ENCODE peak calls at places on chromosomes 11 and 22, in six cellular contexts. Y is HAP-1; G is small intestine; W is cardiac muscle cell; B is CD8-positive, alpha-beta memory T cell; V is GM23338. M is an unnamed sample. For H3K4me1, the result is how much of the 10 kb centered on the place peaks cover.

GRCh38 chr22:42758929-42759629 is 38.4 kb upstream of the A4GALT start:
- DNase-seq in V (peak), G (no peak), B (no peak), Y (no peak), W (no peak), M (no peak)

GRCh38 chr11:68692881-68693483 is 8.6 kb downstream of the GAL start:
- DNase-seq in V (no peak), W (peak), Y (peak), G (no peak), B (no peak), M (no peak)

GRCh38 chr11:128766687-128767086 is 72.8 kb downstream of the FLI1 start:
- DNase-seq in B (no peak), Y (no peak), G (no peak), V (no peak), W (no peak), M (no peak)

GRCh38 chr11:115501504-115501894 is 2.7 kb downstream of the CADM1 start:
- DNase-seq in B (no peak), Y (no peak), G (no peak), V (no peak), W (no peak), M (no peak)

GRCh38 chr11:44702897-44703296 is 23.9 kb upstream of the TSPAN18 start:
- DNase-seq in Y (no peak), G (no peak), W (no peak), V (no peak), B (no peak), M (no peak)

GRCh38 chr22:23804781-23805291 is 18.1 kb downstream of the SMARCB1 start:
- DNase-seq in W (no peak), G (no peak), B (no peak), Y (no peak), V (no peak), M (no peak)

GRCh38 chr11:3123761-3124733 is 41.1 kb downstream of the OSBPL5 start:
- DNase-seq in V (no peak), W (no peak), B (no peak), Y (no peak), G (peak), M (no peak)

GRCh38 chr11:105181100-105181499 is 41.5 kb upstream of the CARD18 start:
- DNase-seq in Y (no peak), G (peak), B (no peak), W (peak), V (no peak), M (peak)

GRCh38 chr22:22692707-22693530 is 48.5 kb downstream of the GGTLC2 start:
- DNase-seq in Y (peak), W (no peak), V (peak), B (peak), G (peak), M (peak)

GRCh38 chr11:62124186-62125113 is 639 bp downstream of the INCENP start:
- DNase-seq in B (no peak), V (peak), G (peak), Y (peak), W (peak), M (peak)

GRCh38 chr11:118263694-118264567 is at the start of gene MPZL2:
- DNase-seq in V (peak), B (no peak), Y (peak), G (peak), W (peak), M (no peak)

GRCh38 chr11:70415176-70415575 is 16.8 kb downstream of the CTTN start:
- DNase-seq in W (no peak), V (no peak), Y (no peak), B (no peak), G (no peak), M (no peak)

GRCh38 chr11:58573451-58574104 is 2.1 kb downstream of the LPXN start:
- DNase-seq in G (no peak), W (peak), Y (no peak), V (no peak), B (peak), M (no peak)

GRCh38 chr11:640021-640706 is 3.1 kb downstream of the DRD4 start:
- DNase-seq in B (no peak), Y (no peak), V (peak), G (no peak), W (no peak), M (no peak)

GRCh38 chr11:76074178-76075112 is 131.9 kb downstream of the WNT11 start:
- DNase-seq in W (no peak), V (no peak), Y (no peak), G (no peak), B (no peak), M (peak)

GRCh38 chr11:111148953-111149352 is 96.6 kb upstream of the POU2AF2 start:
- DNase-seq in W (no peak), V (no peak), B (no peak), Y (no peak), G (no peak), M (no peak)

GRCh38 chr11:65442952-65443351 is 20.4 kb downstream of the NEAT1 start:
- DNase-seq in B (no peak), G (peak), Y (no peak), V (no peak), W (no peak), M (no peak)
- H3K4me1 ChIP-seq in B (under half), G (under half), Y (under half), V (under half), W (under half), M (under half)

DNA sequence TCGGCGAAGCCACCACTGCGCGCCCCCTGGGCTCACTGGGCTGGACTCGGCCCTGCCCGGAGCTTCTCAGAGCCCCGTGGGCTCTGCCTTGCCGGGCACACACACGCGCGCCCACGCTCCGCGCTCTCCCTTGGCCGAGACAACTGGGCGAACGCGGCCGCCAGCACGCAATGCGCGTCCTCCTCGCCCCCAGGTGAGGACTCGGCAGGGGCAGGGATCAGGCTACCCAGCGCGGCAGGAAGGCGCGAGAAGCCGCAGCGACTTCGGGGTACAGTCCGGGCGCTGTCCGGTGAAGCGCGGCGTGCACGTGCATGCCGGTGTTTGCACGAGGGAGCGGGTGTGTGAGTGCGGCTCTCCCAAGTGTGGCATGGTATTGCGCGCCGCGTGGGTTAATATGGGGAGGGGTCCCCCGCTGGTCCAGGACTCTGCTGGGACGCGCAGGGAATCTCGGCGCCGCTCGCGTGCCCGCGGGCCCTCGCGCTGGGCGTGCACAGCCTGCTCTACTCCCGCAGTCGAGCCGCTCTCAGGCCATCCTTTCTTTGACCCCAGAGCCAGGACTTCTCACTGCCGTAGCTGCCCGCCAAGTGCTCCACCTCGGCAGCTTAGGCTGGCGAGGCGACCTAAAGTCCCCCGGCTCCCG is 5.5 kb downstream of the WNT7B start:
- DNase-seq in V (peak), W (no peak), B (no peak), G (no peak), Y (no peak), M (no peak)
- H3K4me1 ChIP-seq in V (under half), W (under half), B (under half), G (under half), Y (under half), M (under half)

GRCh38 chr11:86893235-86893634 is 62.0 kb downstream of the FZD4 start:
- DNase-seq in G (no peak), B (no peak), V (no peak), W (no peak), Y (no peak), M (no peak)

GRCh38 chr11:86888164-86888977 is 66.8 kb downstream of the FZD4 start:
- DNase-seq in V (no peak), W (no peak), Y (no peak), G (no peak), B (no peak), M (peak)

GRCh38 chr11:86891020-86891419 is 64.2 kb downstream of the FZD4 start:
- DNase-seq in B (no peak), Y (no peak), G (peak), V (no peak), W (no peak), M (no peak)

DNA sequence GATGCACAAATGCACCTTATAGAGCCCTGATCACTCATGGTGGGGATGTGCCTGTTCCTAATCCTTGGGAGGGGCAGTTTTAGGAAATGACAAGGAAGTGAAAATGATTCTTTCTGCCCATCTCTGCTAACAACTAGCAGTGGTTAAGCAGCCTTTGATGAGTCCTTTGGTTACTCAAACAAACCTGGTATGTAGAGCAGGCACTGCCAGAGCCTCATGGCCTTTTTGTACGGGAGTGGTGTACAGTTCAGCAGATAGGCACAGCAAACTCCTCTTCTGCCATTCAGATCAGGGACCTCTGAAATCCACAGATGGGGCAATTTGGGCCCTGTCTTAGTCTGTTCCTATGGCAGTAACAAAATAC is 66.2 kb downstream of the FZD4 start:
- DNase-seq in B (no peak), Y (no peak), V (no peak), W (no peak), G (no peak), M (no peak)
- H3K4me1 ChIP-seq in B (under half), Y (under half), V (under half), W (under half), G (under half), M (under half)

DNA sequence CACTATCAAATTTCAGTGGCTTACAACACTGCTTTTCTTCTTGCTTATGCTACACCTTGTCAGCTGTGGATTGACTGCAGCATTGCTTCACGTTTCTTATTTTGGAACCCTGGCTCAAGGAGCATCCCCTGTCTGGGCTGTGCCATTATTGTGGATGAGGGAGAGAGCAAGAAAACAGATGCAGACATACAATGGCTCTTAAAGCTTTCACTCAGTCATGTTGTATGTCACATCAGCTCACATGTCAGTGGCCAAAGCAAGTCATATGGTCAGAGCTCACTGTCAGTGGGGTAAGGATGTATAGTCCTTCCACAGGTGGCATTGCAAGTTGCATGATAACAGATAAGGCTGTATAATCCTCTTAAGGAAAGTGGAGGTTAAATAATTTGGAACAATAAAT is 10.0 kb downstream of the ARHGEF12 start:
- DNase-seq in W (no peak), Y (no peak), B (no peak), V (no peak), G (no peak), M (no peak)
- H3K4me1 ChIP-seq in W (half or more), Y (under half), B (under half), V (under half), G (under half), M (under half)

DNA sequence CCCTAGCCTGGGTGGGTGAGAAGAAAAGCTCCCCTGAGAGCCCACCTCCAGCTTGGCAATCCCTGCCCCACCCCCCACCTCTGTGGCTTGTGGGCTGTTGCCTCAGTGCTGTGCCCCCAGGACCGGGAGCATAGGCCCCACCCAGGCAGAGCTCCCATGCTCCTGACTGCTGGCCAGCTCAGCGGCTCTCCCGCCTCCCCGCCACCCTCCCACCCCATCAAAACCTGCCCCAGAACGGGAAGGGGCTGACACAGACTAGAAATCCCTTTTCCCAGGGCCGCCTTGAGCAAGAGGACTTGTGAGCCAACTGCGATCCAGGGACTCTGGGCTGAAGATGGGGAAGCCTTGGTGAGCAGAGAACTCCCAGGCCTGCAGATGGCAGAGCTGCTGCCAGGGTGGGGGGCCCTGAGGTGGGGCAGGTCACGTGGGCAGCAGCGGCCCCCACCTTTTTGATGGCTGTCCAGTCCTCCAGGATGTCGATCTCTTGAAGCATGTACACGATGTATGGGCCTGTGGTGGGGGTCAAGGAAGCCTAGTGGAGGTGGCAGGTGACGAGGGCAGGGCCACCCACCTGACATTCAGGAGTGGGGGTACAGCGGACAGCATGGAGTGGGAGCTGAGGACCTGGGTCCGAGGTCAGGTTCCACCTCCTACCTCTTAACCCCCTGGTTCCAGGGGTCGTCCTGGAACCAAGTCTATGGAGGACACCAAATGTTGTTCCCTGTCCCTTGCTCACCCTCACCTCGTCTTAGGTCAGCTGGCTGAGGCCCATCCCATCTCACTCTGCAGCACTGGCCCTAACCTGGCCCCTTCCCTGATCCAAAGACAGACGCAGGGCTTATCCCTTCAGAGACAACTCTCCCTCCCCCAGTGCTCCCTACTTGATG is 2.3 kb upstream of the RIN1 start:
- DNase-seq in V (no peak), G (no peak), Y (no peak), B (no peak), W (no peak), M (no peak)
- H3K4me1 ChIP-seq in V (under half), G (under half), Y (under half), B (under half), W (under half), M (under half)

DNA sequence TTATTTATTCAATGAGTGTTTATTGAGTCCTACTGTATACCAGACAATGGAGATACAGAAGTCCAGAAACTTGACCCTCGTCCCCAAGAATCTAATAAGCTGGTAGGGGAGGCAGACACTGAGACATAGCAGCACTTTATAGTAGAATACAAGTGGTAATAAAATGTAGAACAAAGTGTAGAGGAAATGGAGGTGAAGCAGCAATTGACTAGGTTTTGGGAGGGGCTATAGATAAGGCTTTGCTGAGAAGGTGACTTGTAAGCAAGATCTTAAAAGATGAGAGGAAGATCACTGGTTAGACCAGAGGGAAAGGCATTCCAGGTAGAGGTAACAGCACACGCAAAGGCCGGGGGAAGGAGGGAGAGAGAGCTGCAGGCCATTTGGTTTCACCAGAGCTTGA is 57.3 kb downstream of the ZBTB16 start:
- DNase-seq in Y (no peak), B (no peak), W (no peak), V (no peak), G (peak), M (no peak)
- H3K4me1 ChIP-seq in Y (under half), B (under half), W (under half), V (under half), G (under half), M (under half)

GRCh38 chr11:114190630-114191029 is 105.6 kb upstream of the NNMT start:
- DNase-seq in B (no peak), Y (no peak), W (no peak), G (no peak), V (no peak), M (no peak)

GRCh38 chr11:114193730-114194674 is 102.2 kb upstream of the NNMT start:
- DNase-seq in Y (no peak), V (no peak), W (no peak), G (no peak), B (no peak), M (no peak)

GRCh38 chr11:114195981-114196731 is 100.0 kb upstream of the NNMT start:
- DNase-seq in Y (no peak), B (no peak), V (no peak), G (no peak), W (no peak), M (no peak)

GRCh38 chr11:114191893-114192292 is 104.3 kb upstream of the NNMT start:
- DNase-seq in G (no peak), W (no peak), V (no peak), B (no peak), Y (no peak), M (no peak)

DNA sequence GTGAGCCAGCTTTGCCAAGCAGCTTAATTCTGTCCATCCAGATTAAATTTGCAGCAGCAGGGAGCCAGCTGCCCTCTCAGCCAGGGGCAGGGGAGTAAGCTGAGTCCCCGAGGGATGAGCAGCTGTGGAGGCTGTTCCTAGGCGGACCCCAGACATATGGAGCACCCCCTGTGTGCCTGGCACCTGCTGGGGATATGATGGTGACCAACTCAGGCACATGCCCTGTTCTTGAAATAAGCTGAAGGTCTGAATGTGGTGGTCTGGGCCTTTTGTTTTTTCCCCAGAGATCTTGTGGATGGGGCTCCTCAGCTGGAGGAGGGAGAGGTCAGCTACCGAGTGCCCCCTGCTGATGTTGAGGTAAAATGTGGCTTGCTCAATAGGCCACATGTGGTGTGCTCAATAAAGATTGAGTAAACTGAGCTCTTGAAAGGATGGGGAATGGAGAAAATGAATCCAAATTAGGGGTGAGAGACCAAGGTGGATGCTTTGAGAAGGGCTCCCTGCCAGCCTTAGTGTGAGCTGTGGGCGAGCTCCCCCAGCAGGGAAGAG is 103.3 kb upstream of the NNMT start:
- DNase-seq in Y (no peak), V (no peak), G (no peak), W (no peak), B (no peak), M (no peak)
- H3K4me1 ChIP-seq in Y (under half), V (under half), G (under half), W (under half), B (under half), M (under half)

DNA sequence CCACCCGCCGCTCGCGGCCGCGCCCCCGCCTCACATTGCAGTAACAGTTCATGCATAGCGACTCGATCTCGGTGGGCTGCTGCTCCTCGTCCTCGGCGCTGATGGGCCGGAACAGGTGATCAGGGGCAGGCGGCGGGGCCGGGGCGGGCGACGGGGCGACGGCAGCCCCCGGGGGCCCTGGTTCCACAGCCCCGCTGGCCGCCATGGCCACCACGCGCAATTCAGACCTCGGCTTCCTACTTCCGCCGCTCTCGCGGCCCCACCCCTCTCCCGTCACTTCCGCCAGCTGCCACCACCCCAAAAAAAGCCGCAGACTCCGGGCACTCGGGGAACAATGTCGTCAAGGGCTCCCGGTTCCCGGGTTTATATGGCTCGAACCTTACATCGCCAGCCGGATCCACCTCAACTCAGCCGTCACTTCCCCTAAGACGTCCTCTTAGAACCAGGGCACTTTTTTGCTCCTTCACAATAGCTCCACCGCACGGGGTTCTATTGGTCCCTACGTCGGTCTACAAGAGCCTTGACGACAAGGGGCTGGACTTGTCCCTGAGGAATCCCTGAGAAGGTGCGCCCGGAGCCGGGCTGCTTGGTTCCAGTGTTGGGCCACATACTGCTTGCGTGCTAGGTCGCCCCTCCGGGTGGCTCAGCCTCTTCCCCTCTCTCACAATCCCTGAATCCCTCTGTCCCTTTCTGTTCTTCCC is at the start of gene ZPR1:
- DNase-seq in B (peak), V (peak), G (peak), Y (peak), W (peak), M (peak)
- H3K4me1 ChIP-seq in B (under half), V (under half), G (under half), Y (under half), W (under half), M (under half)

DNA sequence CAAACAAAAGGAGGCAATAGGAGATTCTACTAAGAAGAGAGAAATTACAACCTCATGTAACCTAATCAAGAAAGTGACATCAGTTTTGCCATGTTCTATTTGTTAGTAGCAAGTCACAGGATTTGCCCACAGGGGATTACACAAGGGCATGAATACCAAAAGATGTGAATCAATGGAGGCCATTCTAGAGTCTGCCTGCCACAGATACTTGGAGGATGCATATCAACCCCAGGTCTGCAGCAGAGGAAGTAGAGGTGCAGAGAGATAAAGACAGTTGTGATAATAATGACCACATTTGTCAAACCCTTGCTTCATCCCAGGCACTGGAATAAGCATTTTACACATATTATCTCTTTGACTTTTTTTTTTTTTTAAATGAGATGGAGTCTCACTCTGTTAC is 2.4 kb upstream of the ASCC2 start:
- DNase-seq in V (no peak), W (no peak), Y (no peak), B (no peak), G (no peak), M (no peak)
- H3K4me1 ChIP-seq in V (under half), W (under half), Y (under half), B (under half), G (under half), M (under half)